ENCODE peak calls at places on chromosomes 13 and 19, in four cellular contexts. U is A549, E is HepG2, L is K562. N is an unnamed sample.

GRCh38 chr13:43171489-43171888 is 148.1 kb downstream of the DNAJC15 start:
- DNase-seq in U (no peak), E (no peak), L (no peak), N (no peak)

GRCh38 chr13:28071424-28071823 is 29.0 kb downstream of the FLT3 start:
- DNase-seq in U (no peak), E (no peak), L (no peak), N (no peak)

GRCh38 chr13:114155923-114156883 is 22.9 kb upstream of the CFAP97D2 start:
- DNase-seq in U (no peak), E (no peak), L (no peak), N (no peak)

GRCh38 chr13:26476111-26476743 is 81.3 kb upstream of the WASF3 start:
- DNase-seq in U (no peak), E (peak; percentile 34), L (no peak), N (no peak)

GRCh38 chr13:59680429-59681024 is 483.2 kb downstream of the DIAPH3 start:
- DNase-seq in U (peak; percentile 17), E (no peak), L (peak; percentile 4), N (no peak)

GRCh38 chr19:40376286-40376862 is 13.6 kb downstream of the HIPK4 start:
- DNase-seq in U (no peak), E (no peak), L (no peak), N (no peak)

GRCh38 chr19:23440791-23441190 is 45.5 kb upstream of the ZNF91 start:
- DNase-seq in U (peak; percentile 36), E (no peak), L (no peak), N (no peak)

GRCh38 chr13:30934381-30934780 is 1.9 kb downstream of the TEX26 start:
- DNase-seq in U (peak; percentile 6), E (peak; percentile 30), L (no peak), N (no peak)

GRCh38 chr13:33207616-33207964 is 78.0 kb downstream of the STARD13 start:
- DNase-seq in U (no peak), E (peak; percentile 74), L (no peak), N (no peak)

GRCh38 chr19:43562698-43563241 is 12.6 kb downstream of the XRCC1 start:
- DNase-seq in U (no peak), E (no peak), L (no peak), N (peak; percentile 91)

GRCh38 chr13:68982961-68983619 is 1124.5 kb upstream of the ATXN8OS start:
- DNase-seq in U (no peak), E (no peak), L (no peak), N (no peak)

GRCh38 chr13:106110241-106110855 is 425.1 kb downstream of the EFNB2 start:
- DNase-seq in U (peak; percentile 14), E (no peak), L (no peak), N (no peak)

GRCh38 chr19:38001158-38001781 is 94.3 kb downstream of the SIPA1L3 start:
- DNase-seq in U (no peak), E (no peak), L (no peak), N (no peak)

GRCh38 chr13:39913928-39914327 is 258.5 kb downstream of the COG6 start:
- DNase-seq in U (no peak), E (no peak), L (no peak), N (no peak)

GRCh38 chr13:39915418-39915817 is 260.0 kb downstream of the COG6 start:
- DNase-seq in U (no peak), E (no peak), L (no peak), N (no peak)

GRCh38 chr13:39910833-39911232 is 255.4 kb downstream of the COG6 start:
- DNase-seq in U (no peak), E (no peak), L (no peak), N (no peak)

GRCh38 chr13:39916330-39916729 is 260.9 kb downstream of the COG6 start:
- DNase-seq in U (no peak), E (no peak), L (no peak), N (no peak)

GRCh38 chr13:39913339-39913738 is 257.9 kb downstream of the COG6 start:
- DNase-seq in U (no peak), E (no peak), L (no peak), N (no peak)
- TF ChIP-seq MAX in U (no peak), E (no peak), L (no peak), N (no peak)

GRCh38 chr13:80499536-80500280 is 158.8 kb upstream of the SPRY2 start:
- DNase-seq in U (no peak), E (no peak), L (no peak), N (no peak)

GRCh38 chr13:80498433-80498832 is 157.5 kb upstream of the SPRY2 start:
- DNase-seq in U (no peak), E (no peak), L (no peak), N (no peak)

GRCh38 chr13:80497978-80498377 is 157.1 kb upstream of the SPRY2 start:
- DNase-seq in U (no peak), E (no peak), L (no peak), N (no peak)

GRCh38 chr13:80504453-80504852 is 163.5 kb upstream of the SPRY2 start:
- DNase-seq in U (no peak), E (no peak), L (no peak), N (no peak)

GRCh38 chr13:80502359-80502758 is 161.4 kb upstream of the SPRY2 start:
- DNase-seq in U (no peak), E (no peak), L (no peak), N (no peak)
- TF ChIP-seq BHLHE40 in U (no peak), E (no peak), L (no peak), N (no peak)

GRCh38 chr19:32018014-32018413 is 327.4 kb upstream of the ZNF507 start:
- DNase-seq in U (no peak), E (no peak), L (no peak), N (no peak)
- TF ChIP-seq MAX in U (no peak), E (no peak), L (no peak), N (no peak)

DNA sequence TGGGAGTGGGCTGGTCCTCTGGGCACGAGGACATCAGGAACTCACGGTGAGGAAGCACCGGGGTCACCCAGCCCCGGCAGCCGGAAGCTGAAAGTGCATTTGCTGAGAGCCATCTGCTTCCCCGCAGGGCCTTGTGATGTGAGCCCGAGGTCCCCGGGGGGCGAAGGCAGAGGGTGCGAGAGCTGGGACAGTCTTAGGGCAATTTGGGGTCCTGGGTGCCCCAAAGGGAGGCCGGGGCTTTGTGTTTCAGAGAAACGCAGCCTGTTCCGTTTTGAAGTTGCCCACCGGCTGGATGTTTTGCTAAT is 4.8 kb downstream of the F2RL3 start:
- DNase-seq in U (no peak), E (no peak), L (no peak), N (no peak)
- TF ChIP-seq BHLHE40 in U (no peak), E (no peak), L (no peak), N (no peak)

N was measured in GM12878.